ENCODE peak calls at places on chromosomes 13 and 19, in four cellular contexts. M is Panc1, K is SK-N-SH, U is body of pancreas. H is an unnamed sample.

GRCh38 chr19:2014731-2015610 is 543 bp downstream of the BTBD2 start:
- DNase-seq in U (no peak), K (peak; percentile 59), M (no peak), H (peak; percentile 79)

GRCh38 chr13:43799191-43799590 is 12.4 kb upstream of the ENOX1 start:
- DNase-seq in K (no peak), U (no peak), M (no peak), H (no peak)

GRCh38 chr19:1725100-1726064 is 27.9 kb upstream of the ONECUT3 start:
- DNase-seq in K (peak; percentile 100), U (peak; percentile 69), M (no peak), H (no peak)

GRCh38 chr13:112934075-112934474 is 34.9 kb upstream of the MCF2L start:
- DNase-seq in K (peak; percentile 69), U (no peak), M (no peak), H (no peak)

GRCh38 chr19:6204212-6204611 is 68.7 kb downstream of the ACSBG2 start:
- DNase-seq in M (no peak), K (no peak), U (no peak), H (no peak)

GRCh38 chr13:26664286-26664685 is 96.3 kb downstream of the GPR12 start:
- DNase-seq in K (no peak), M (no peak), U (no peak), H (no peak)

GRCh38 chr13:61685683-61686013 is 270.0 kb upstream of the PCDH20 start:
- DNase-seq in M (no peak), K (peak; percentile 11), U (no peak), H (no peak)

GRCh38 chr13:48222358-48223015 is 10.5 kb upstream of the ITM2B start:
- DNase-seq in M (no peak), U (no peak), K (no peak), H (peak; percentile 73)

GRCh38 chr13:25874907-25875306 is 176.9 kb downstream of the SHISA2 start:
- DNase-seq in U (no peak), M (no peak), K (no peak), H (no peak)

GRCh38 chr13:62837895-62838294 is 1422.2 kb upstream of the PCDH20 start:
- DNase-seq in U (no peak), M (peak; percentile 48), K (no peak), H (no peak)

GRCh38 chr19:52398091-52398461 is 427 bp downstream of the ZNF528 start:
- DNase-seq in U (no peak), K (peak; percentile 64), M (no peak), H (no peak)

GRCh38 chr13:40404407-40404806 is 262.0 kb downstream of the FOXO1 start:
- DNase-seq in M (no peak), U (no peak), K (no peak), H (no peak)

GRCh38 chr19:44992336-44993163 is 8.7 kb upstream of the RELB start:
- DNase-seq in M (no peak), K (no peak), U (no peak), H (no peak)

GRCh38 chr19:49417090-49417489 is 6.2 kb downstream of the PTH2 start:
- DNase-seq in M (no peak), U (no peak), K (no peak), H (no peak)

GRCh38 chr13:39506559-39507390 is 96.2 kb downstream of the LHFPL6 start:
- DNase-seq in U (no peak), M (no peak), K (no peak), H (no peak)

GRCh38 chr19:8893419-8893818 is 61.2 kb downstream of the MBD3L1 start:
- DNase-seq in K (no peak), M (no peak), U (no peak), H (no peak)

GRCh38 chr19:51783373-51783772 is 11.6 kb upstream of the FPR3 start:
- DNase-seq in U (no peak), K (no peak), M (no peak), H (no peak)

GRCh38 chr19:33868821-33869412 is 72.2 kb downstream of the KCTD15 start:
- DNase-seq in K (peak; percentile 73), M (no peak), U (no peak), H (no peak)

GRCh38 chr13:106446011-106446410 is 89.5 kb downstream of the EFNB2 start:
- DNase-seq in K (no peak), U (no peak), M (no peak), H (no peak)

GRCh38 chr19:51663650-51664049 is 17.0 kb upstream of the SIGLEC14 start:
- DNase-seq in K (no peak), U (no peak), M (no peak), H (no peak)

GRCh38 chr13:66225071-66225470 is 1005.1 kb downstream of the PCDH9 start:
- DNase-seq in K (no peak), U (no peak), M (no peak), H (no peak)

GRCh38 chr13:56424246-56424645 is 716.5 kb upstream of the PRR20A start:
- DNase-seq in M (no peak), U (no peak), K (no peak), H (no peak)

GRCh38 chr13:39822437-39822836 is 167.0 kb downstream of the COG6 start:
- DNase-seq in M (no peak), U (no peak), K (no peak), H (no peak)

GRCh38 chr19:42466521-42467436 is 24.0 kb upstream of the CXCL17 start:
- DNase-seq in U (no peak), M (no peak), K (no peak), H (no peak)

GRCh38 chr13:31199849-31200635 is at the start of gene B3GLCT:
- DNase-seq in M (no peak), K (peak; percentile 97), U (peak; percentile 83), H (peak; percentile 85)

GRCh38 chr13:29572575-29572974 is 22.9 kb downstream of the SLC7A1 start:
- DNase-seq in M (no peak), U (no peak), K (no peak), H (no peak)

GRCh38 chr19:16076958-16077611 is 790 bp downstream of the TPM4 start:
- DNase-seq in K (peak; percentile 70), M (no peak), U (peak; percentile 51), H (peak; percentile 59)

GRCh38 chr13:44747179-44747578 is 171.0 kb upstream of the TSC22D1 start:
- DNase-seq in K (no peak), U (peak; percentile 45), M (no peak), H (no peak)

GRCh38 chr13:30676672-30677071 is 58.7 kb upstream of the ALOX5AP start:
- DNase-seq in K (no peak), M (no peak), U (no peak), H (no peak)

GRCh38 chr19:10113964-10114650 is 2.6 kb downstream of the P2RY11 start:
- DNase-seq in M (no peak), K (peak; percentile 51), U (no peak), H (no peak)
- H3K4me1 ChIP-seq in M (peaks cover 8% of the 10 kb centered on the region), K (no peaks in the 10 kb centered on the region), U (peaks cover 25% of the 10 kb centered on the region), H (peaks cover 12% of the 10 kb centered on the region)

GRCh38 chr13:110575322-110576069 is 14.0 kb upstream of the RAB20 start:
- DNase-seq in M (no peak), U (no peak), K (peak; percentile 44), H (no peak)
- TF ChIP-seq CTCF in M (no peak), U (no peak), K (no peak), H (no peak)

GRCh38 chr13:71799320-71799719 is 67.7 kb downstream of the DACH1 start:
- DNase-seq in K (no peak), U (no peak), M (no peak), H (no peak)
- H3K4me1 ChIP-seq in K (no peaks in the 10 kb centered on the region), U (no peaks in the 10 kb centered on the region), M (no peaks in the 10 kb centered on the region), H (no peaks in the 10 kb centered on the region)

GRCh38 chr19:43544077-43544476 is 11.1 kb downstream of the ZNF575 start:
- DNase-seq in U (no peak), K (no peak), M (no peak), H (no peak)
- TF ChIP-seq CTCF in U (no peak), K (no peak), M (no peak), H (no peak)

GRCh38 chr13:99984463-99985242 is 3.1 kb downstream of the ZIC2 start:
- DNase-seq in M (no peak), U (no peak), K (peak; percentile 55), H (no peak)
- H3K4me1 ChIP-seq in M (peaks cover 17% of the 10 kb centered on the region), U (peaks cover 27% of the 10 kb centered on the region), K (no peaks in the 10 kb centered on the region), H (no peaks in the 10 kb centered on the region)

H was measured in tibial artery.